ENCODE peak calls at places on chromosome 11, in four cellular contexts. C is HepG2, R is K562, L is A549. F is an unnamed sample.
A peak's percentile ranks its signal among the peaks of the same experiment; 100 is the strongest.

GRCh38 chr11:125183641-125184040 is 19.1 kb downstream of the PKNOX2 start:
- ATAC-seq in C (no peak), L (no peak), R (no peak), F (no peak)

GRCh38 chr11:73406131-73406530 is 29.9 kb downstream of the RELT start:
- ATAC-seq in L (no peak), C (no peak), R (no peak), F (no peak)

GRCh38 chr11:6191733-6192132 is 7.3 kb upstream of the OR52W1 start:
- ATAC-seq in C (no peak), R (no peak), L (no peak), F (no peak)

GRCh38 chr11:36478700-36479329 is 31.3 kb downstream of the TRAF6 start:
- ATAC-seq in L (peak; percentile 92), R (peak; percentile 78), C (peak; percentile 76), F (no peak)

GRCh38 chr11:119350302-119350701 is 3.8 kb upstream of the MFRP start:
- ATAC-seq in L (no peak), R (no peak), C (no peak), F (no peak)

GRCh38 chr11:74784234-74784633 is 35.6 kb downstream of the RNF169 start:
- ATAC-seq in C (no peak), L (no peak), R (no peak), F (no peak)

GRCh38 chr11:74570266-74571061 is 21.9 kb upstream of the POLD3 start:
- ATAC-seq in L (peak; percentile 93), R (peak; percentile 96), C (peak; percentile 92), F (no peak)

GRCh38 chr11:121330614-121331435 is 38.3 kb downstream of the SC5D start:
- ATAC-seq in C (no peak), R (no peak), L (no peak), F (no peak)

GRCh38 chr11:19931768-19932369 is 219.2 kb downstream of the NAV2 start:
- ATAC-seq in L (no peak), R (no peak), C (no peak), F (no peak)

GRCh38 chr11:129769059-129769458 is 46.6 kb upstream of the TMEM45B start:
- ATAC-seq in R (no peak), L (no peak), C (no peak), F (no peak)

GRCh38 chr11:16356057-16356750 is at the start of gene SOX6:
- ATAC-seq in C (peak; percentile 100), L (no peak), R (peak; percentile 76), F (no peak)

GRCh38 chr11:123674297-123674696 is 19.9 kb upstream of the SCN3B start:
- ATAC-seq in C (no peak), L (no peak), R (no peak), F (no peak)

GRCh38 chr11:105811242-105811641 is 201.4 kb downstream of the GRIA4 start:
- ATAC-seq in R (no peak), L (no peak), C (no peak), F (no peak)

GRCh38 chr11:33017478-33017877 is 1.8 kb downstream of the DEPDC7 start:
- ATAC-seq in R (peak; percentile 11), C (peak; percentile 37), L (no peak), F (no peak)

GRCh38 chr11:45928535-45929215 is 6.2 kb downstream of the LARGE2 start:
- ATAC-seq in L (no peak), C (no peak), R (no peak), F (no peak)

GRCh38 chr11:18791175-18792065 is at the start of gene PTPN5:
- ATAC-seq in C (no peak), R (no peak), L (peak; percentile 32), F (peak; percentile 28)

GRCh38 chr11:94549166-94549565 is 5.4 kb downstream of the FUT4 start:
- ATAC-seq in L (no peak), R (no peak), C (no peak), F (no peak)

GRCh38 chr11:44095506-44096359 is at the start of gene EXT2:
- ATAC-seq in R (peak; percentile 96), L (peak; percentile 95), C (peak; percentile 94), F (peak; percentile 98)
- TF ChIP-seq POLR2A in R (peak; percentile 60), L (peak; percentile 68), C (peak; percentile 69), F (peak; percentile 68)

DNA sequence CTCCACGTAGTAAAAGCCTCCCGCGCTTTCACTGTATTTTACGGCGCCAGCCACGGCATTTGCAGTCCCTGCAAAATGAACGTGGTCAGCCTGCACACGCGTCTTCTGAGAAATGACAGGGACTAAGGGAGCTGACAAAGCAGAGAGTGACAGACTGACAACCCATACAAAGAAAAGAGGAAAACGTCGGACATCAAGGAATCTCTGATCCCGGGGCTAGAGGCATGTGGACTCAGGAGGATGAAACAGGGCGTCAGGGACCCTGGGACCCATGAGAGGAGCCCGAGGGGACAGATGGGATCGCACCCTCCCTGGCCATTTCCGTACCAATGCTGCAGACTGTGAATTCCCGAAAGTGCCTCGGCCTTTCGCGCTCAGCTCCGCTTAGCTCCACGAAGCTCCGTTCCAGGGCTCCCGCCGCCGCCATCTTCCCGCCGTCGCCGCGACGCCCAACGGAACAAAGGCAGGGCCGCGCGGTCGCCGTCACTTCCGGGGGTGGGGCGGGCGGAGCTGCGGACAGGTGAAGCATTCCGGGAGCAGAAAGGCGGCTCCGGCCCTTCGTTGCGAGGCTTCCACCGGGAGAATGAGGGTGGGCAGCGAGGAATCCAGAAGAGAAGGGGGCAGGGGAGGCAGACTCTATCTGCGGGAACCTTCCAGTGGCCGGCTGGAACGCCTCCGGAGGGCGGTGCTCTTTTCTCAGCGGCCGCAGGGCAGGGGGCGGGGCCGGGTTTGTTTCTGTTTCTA is at the start of gene NUP160:
- ATAC-seq in R (peak; percentile 92), L (peak; percentile 94), C (peak; percentile 91), F (peak; percentile 91)
- H3K4me1 ChIP-seq in R (no peaks in the 10 kb centered on the region), L (peaks cover 32% of the 10 kb centered on the region), C (peaks cover 58% of the 10 kb centered on the region), F (peaks cover 44% of the 10 kb centered on the region)

DNA sequence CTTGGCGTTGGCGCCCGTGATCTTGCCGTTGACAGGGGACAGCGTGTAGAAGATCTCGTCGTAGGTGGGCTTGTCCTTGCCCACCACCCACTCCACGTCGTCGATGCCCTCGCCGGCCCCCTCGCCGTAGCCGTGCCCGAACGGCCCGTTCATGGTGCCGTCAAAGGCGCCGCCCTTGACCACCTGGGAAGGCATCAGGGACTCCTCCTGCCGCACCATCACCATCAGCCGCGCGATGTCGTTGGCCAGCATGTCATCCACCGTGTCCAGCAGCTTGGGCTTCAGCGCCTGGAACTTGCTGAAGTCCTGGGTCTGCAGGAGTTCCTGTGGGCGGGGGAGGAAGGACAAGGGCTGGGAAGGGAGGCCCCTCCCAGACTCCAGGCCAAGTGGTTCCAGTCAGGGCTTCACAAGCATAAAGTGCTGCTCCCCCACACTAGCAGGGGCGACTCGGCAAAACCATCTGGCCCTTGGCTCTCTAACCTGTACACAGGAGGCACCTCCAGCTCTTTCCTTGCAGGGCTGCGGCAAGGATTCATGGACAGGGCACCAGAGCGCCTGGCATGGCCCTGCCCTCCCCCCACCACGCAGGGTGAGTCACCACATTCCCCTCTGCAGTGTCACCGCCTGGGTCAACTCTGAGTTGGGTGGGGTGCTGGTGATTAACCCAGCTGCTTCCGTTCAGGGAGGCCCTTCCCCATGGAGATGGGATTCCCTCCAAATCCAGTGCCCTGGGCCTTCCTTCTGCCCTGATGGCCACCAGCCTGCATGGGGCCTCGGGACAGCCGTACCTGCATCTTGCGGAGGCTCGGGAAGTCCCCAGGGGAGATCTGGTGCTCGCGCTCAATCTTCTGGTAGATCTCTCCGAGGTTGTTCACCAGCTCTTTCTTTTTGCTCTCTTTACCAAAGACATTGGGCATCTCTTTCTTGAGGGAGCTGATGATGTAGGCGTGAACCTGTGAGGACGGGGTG is 10.4 kb upstream of the CDC42BPG start:
- ATAC-seq in R (peak; percentile 85), L (peak; percentile 85), C (peak; percentile 65), F (peak; percentile 88)
- TF ChIP-seq EP300 in R (peak; percentile 73), L (peak; percentile 65), C (peak; percentile 62), F (no peak)

DNA sequence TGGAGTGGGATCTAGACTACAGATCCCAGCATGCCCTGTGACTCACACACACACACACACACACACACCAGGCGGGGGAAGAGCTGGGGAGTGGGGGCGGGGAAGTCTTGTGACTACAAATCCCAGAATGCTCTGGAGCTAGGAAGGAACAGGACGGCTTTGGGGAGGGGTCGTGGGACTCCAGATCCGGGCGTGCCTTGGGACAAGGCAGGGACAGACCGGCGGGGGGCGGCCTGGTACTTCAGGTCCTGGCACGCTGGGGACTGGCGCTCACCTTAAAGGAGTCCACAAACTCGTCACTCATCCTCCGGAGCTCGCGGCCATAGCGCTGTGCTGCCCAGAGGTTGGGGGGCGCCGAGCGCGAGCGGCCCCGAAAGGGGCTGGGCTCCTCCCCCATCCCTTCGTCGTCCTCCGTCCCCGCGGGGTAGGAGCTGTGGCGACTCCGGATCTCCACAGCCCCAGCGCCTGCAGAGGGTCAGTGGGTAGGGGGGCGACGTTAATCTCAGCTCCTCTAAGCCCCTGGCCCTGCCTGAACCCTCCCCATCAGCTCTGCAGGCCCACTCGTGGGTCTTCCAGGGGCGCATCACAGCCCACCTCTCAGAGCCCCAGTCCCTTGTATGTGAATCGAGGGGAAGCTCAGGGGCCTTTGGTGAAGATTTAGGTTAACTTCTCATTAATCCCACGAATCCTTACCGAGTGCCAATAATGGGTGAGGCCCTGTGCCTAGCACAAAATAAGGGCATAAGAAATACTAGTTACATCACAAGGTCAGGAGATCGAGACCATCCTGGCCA is 12.9 kb downstream of the BAD start:
- ATAC-seq in R (peak; percentile 19), L (peak; percentile 12), C (peak; percentile 30), F (peak; percentile 38)
- TF ChIP-seq POLR2A in R (peak; percentile 73), L (peak; percentile 52), C (peak; percentile 57), F (peak; percentile 52)

DNA sequence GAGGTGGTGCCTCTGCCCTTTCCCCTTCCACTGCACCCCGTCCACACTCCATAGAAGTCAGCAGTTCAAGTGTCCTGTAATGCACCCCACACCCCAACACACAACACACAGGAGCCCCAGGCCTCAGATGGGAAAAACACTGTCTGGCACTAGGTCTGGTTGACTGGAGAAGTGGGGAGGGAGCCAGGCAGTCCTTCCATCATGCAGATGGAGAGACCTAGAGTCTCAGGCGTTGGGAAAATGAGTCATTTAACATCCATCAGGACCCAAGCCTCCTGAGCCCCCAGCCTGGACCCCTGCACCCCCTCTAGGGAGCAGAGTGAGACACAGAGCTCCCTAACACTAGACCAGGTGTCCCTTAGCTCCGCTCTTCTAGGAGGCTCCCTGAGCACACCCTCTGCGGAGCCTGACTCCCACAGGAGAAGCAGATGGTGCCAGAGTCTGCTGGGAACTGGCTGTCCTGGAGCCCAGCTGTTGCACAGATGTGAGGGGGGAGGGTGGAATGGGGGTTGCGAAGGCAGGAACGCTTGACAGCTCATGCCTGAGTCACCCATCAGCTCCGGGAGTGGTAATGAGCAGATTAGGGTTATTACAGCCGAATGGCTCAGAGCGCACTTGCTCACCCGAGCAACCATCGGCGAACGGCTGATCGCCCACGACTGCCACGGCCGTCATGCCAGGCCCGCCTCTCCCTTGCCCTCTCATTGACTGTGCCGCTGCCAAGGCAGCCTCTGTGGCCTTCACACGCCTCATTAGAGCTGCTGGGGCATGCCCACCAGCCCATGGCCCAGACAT is 22.1 kb upstream of the SYT7 start:
- ATAC-seq in C (no peak), L (no peak), R (peak; percentile 77), F (peak; percentile 92)
- H3K4me1 ChIP-seq in C (peaks cover 61% of the 10 kb centered on the region), L (no peaks in the 10 kb centered on the region), R (peaks cover 9% of the 10 kb centered on the region), F (no peaks in the 10 kb centered on the region)

DNA sequence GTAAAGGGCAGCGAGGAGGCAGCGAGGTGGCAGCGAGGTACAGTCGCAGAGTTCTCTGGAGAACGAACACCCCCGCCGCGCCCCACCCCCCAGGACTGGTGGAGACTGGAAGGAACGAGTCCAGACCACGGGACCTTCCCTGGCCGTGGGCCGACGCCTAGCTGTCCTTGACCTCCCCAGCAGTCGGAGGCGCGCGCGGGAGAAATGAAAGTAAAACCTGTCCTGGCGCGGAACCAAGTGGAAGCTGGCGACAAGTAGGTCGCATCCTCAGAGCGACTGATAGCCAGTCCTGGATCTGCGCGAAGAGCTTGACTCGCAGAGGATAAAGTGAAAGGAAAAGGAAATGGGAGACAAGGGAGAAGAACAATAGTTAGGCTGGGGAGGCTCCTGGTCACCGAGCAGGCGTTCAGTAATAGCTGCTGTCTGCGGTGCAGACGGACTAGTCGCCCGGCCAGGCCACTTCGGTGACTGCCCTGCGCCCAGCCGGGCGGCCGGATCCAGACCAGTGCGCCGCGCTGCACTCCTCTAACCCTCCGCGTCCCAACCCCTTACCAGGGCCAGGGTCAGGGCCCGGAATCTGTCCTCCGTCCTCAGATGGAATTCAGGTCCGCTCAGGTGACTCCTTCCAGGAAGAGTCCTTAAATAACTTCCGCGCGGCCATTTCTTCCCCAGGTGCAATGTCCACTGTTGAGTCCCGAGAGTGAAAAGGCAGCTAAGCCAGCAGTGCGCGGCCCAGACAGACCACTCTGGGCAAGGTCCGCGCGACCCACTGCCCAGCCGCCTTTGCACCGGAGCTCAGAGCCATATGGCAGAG is 1.9 kb upstream of the ADM start:
- ATAC-seq in R (peak; percentile 48), C (peak; percentile 32), L (peak; percentile 2), F (peak; percentile 50)
- TF ChIP-seq EP300 in R (no peak), C (peak; percentile 28), L (no peak), F (no peak)